ENCODE peak calls at places on chromosomes 4 and X, in eight cellular contexts. One of them, this sample, is unnamed.

GRCh38 chr4:163991268-163991667 is 496.8 kb downstream of the TMA16 start:
- DNase-seq in D721Med: no peak
- DNase-seq in activated CD4-positive, alpha-beta T cell treated with anti-CD3 and anti-CD28 coated beads, Interleukin-2, amount 50 U/mL, for 24 hours: no peak
- DNase-seq in CMK: no peak
- DNase-seq in COR-L47: no peak
- DNase-seq in caudate nucleus: no peak
- DNase-seq in stimulated activated naive CD4-positive, alpha-beta T cell: no peak
- DNase-seq in GM19239: no peak
- DNase-seq in this sample: no peak

GRCh38 chrX:32408389-32408788 is 803.0 kb downstream of the DMD start:
- DNase-seq in COR-L47: peak
- DNase-seq in stimulated activated naive CD4-positive, alpha-beta T cell: no peak
- DNase-seq in CMK: no peak
- DNase-seq in GM19239: no peak
- DNase-seq in D721Med: no peak
- DNase-seq in activated CD4-positive, alpha-beta T cell treated with anti-CD3 and anti-CD28 coated beads, Interleukin-2, amount 50 U/mL, for 24 hours: peak
- DNase-seq in caudate nucleus: no peak
- DNase-seq in this sample: no peak

GRCh38 chr4:19213388-19213787 is 1038.3 kb upstream of the SLIT2 start:
- DNase-seq in activated CD4-positive, alpha-beta T cell treated with anti-CD3 and anti-CD28 coated beads, Interleukin-2, amount 50 U/mL, for 24 hours: no peak
- DNase-seq in caudate nucleus: no peak
- DNase-seq in GM19239: no peak
- DNase-seq in D721Med: no peak
- DNase-seq in CMK: no peak
- DNase-seq in stimulated activated naive CD4-positive, alpha-beta T cell: no peak
- DNase-seq in COR-L47: no peak
- DNase-seq in this sample: no peak

GRCh38 chr4:81565137-81565870 is 93.6 kb upstream of the RASGEF1B start:
- DNase-seq in activated CD4-positive, alpha-beta T cell treated with anti-CD3 and anti-CD28 coated beads, Interleukin-2, amount 50 U/mL, for 24 hours: no peak
- DNase-seq in COR-L47: no peak
- DNase-seq in GM19239: no peak
- DNase-seq in D721Med: no peak
- DNase-seq in caudate nucleus: peak
- DNase-seq in stimulated activated naive CD4-positive, alpha-beta T cell: no peak
- DNase-seq in CMK: no peak
- DNase-seq in this sample: no peak

GRCh38 chr4:42995343-42995944 is 102.9 kb downstream of the GRXCR1 start:
- DNase-seq in GM19239: peak
- DNase-seq in activated CD4-positive, alpha-beta T cell treated with anti-CD3 and anti-CD28 coated beads, Interleukin-2, amount 50 U/mL, for 24 hours: no peak
- DNase-seq in stimulated activated naive CD4-positive, alpha-beta T cell: no peak
- DNase-seq in D721Med: peak
- DNase-seq in COR-L47: no peak
- DNase-seq in caudate nucleus: peak
- DNase-seq in CMK: no peak
- DNase-seq in this sample: no peak

GRCh38 chr4:110826656-110827055 is 203.8 kb upstream of the PITX2 start:
- DNase-seq in CMK: no peak
- DNase-seq in activated CD4-positive, alpha-beta T cell treated with anti-CD3 and anti-CD28 coated beads, Interleukin-2, amount 50 U/mL, for 24 hours: no peak
- DNase-seq in GM19239: no peak
- DNase-seq in COR-L47: no peak
- DNase-seq in caudate nucleus: no peak
- DNase-seq in stimulated activated naive CD4-positive, alpha-beta T cell: no peak
- DNase-seq in D721Med: no peak
- DNase-seq in this sample: no peak

GRCh38 chr4:3497095-3497494 is 34.0 kb downstream of the DOK7 start:
- DNase-seq in stimulated activated naive CD4-positive, alpha-beta T cell: no peak
- DNase-seq in GM19239: no peak
- DNase-seq in activated CD4-positive, alpha-beta T cell treated with anti-CD3 and anti-CD28 coated beads, Interleukin-2, amount 50 U/mL, for 24 hours: no peak
- DNase-seq in caudate nucleus: no peak
- DNase-seq in D721Med: no peak
- DNase-seq in COR-L47: no peak
- DNase-seq in CMK: no peak
- DNase-seq in this sample: no peak

GRCh38 chrX:153913211-153913610 is 8.7 kb downstream of the AVPR2 start:
- DNase-seq in caudate nucleus: no peak
- DNase-seq in COR-L47: no peak
- DNase-seq in D721Med: no peak
- DNase-seq in CMK: no peak
- DNase-seq in stimulated activated naive CD4-positive, alpha-beta T cell: no peak
- DNase-seq in activated CD4-positive, alpha-beta T cell treated with anti-CD3 and anti-CD28 coated beads, Interleukin-2, amount 50 U/mL, for 24 hours: no peak
- DNase-seq in GM19239: no peak
- DNase-seq in this sample: no peak

GRCh38 chr4:4659871-4660651 is 118.2 kb upstream of the STX18 start:
- DNase-seq in CMK: no peak
- DNase-seq in GM19239: no peak
- DNase-seq in COR-L47: no peak
- DNase-seq in stimulated activated naive CD4-positive, alpha-beta T cell: no peak
- DNase-seq in D721Med: no peak
- DNase-seq in activated CD4-positive, alpha-beta T cell treated with anti-CD3 and anti-CD28 coated beads, Interleukin-2, amount 50 U/mL, for 24 hours: no peak
- DNase-seq in caudate nucleus: no peak
- DNase-seq in this sample: no peak

GRCh38 chr4:3852751-3853150 is 86.6 kb downstream of the ADRA2C start:
- DNase-seq in CMK: no peak
- DNase-seq in D721Med: no peak
- DNase-seq in activated CD4-positive, alpha-beta T cell treated with anti-CD3 and anti-CD28 coated beads, Interleukin-2, amount 50 U/mL, for 24 hours: no peak
- DNase-seq in stimulated activated naive CD4-positive, alpha-beta T cell: no peak
- DNase-seq in caudate nucleus: no peak
- DNase-seq in GM19239: no peak
- DNase-seq in COR-L47: no peak
- DNase-seq in this sample: no peak

GRCh38 chr4:140579278-140579677 is 10.5 kb upstream of the UCP1 start:
- DNase-seq in GM19239: no peak
- DNase-seq in CMK: no peak
- DNase-seq in activated CD4-positive, alpha-beta T cell treated with anti-CD3 and anti-CD28 coated beads, Interleukin-2, amount 50 U/mL, for 24 hours: no peak
- DNase-seq in D721Med: no peak
- DNase-seq in stimulated activated naive CD4-positive, alpha-beta T cell: no peak
- DNase-seq in caudate nucleus: no peak
- DNase-seq in COR-L47: peak
- DNase-seq in this sample: no peak

GRCh38 chr4:145301386-145302080 is 121.1 kb upstream of the OTUD4 start:
- DNase-seq in COR-L47: no peak
- DNase-seq in CMK: no peak
- DNase-seq in caudate nucleus: no peak
- DNase-seq in D721Med: no peak
- DNase-seq in stimulated activated naive CD4-positive, alpha-beta T cell: no peak
- DNase-seq in GM19239: no peak
- DNase-seq in activated CD4-positive, alpha-beta T cell treated with anti-CD3 and anti-CD28 coated beads, Interleukin-2, amount 50 U/mL, for 24 hours: no peak
- DNase-seq in this sample: no peak

GRCh38 chr4:122331195-122331594 is 47.6 kb upstream of the ADAD1 start:
- DNase-seq in activated CD4-positive, alpha-beta T cell treated with anti-CD3 and anti-CD28 coated beads, Interleukin-2, amount 50 U/mL, for 24 hours: no peak
- DNase-seq in GM19239: no peak
- DNase-seq in D721Med: no peak
- DNase-seq in COR-L47: no peak
- DNase-seq in CMK: no peak
- DNase-seq in caudate nucleus: no peak
- DNase-seq in stimulated activated naive CD4-positive, alpha-beta T cell: no peak
- DNase-seq in this sample: no peak

GRCh38 chr4:176187610-176188009 is 7.8 kb downstream of the SPATA4 start:
- DNase-seq in stimulated activated naive CD4-positive, alpha-beta T cell: no peak
- DNase-seq in D721Med: no peak
- DNase-seq in caudate nucleus: no peak
- DNase-seq in COR-L47: no peak
- DNase-seq in activated CD4-positive, alpha-beta T cell treated with anti-CD3 and anti-CD28 coated beads, Interleukin-2, amount 50 U/mL, for 24 hours: no peak
- DNase-seq in CMK: no peak
- DNase-seq in GM19239: no peak
- DNase-seq in this sample: no peak

GRCh38 chr4:20687894-20688293 is 12.4 kb upstream of the PACRGL start:
- DNase-seq in CMK: no peak
- DNase-seq in COR-L47: no peak
- DNase-seq in activated CD4-positive, alpha-beta T cell treated with anti-CD3 and anti-CD28 coated beads, Interleukin-2, amount 50 U/mL, for 24 hours: no peak
- DNase-seq in stimulated activated naive CD4-positive, alpha-beta T cell: no peak
- DNase-seq in D721Med: no peak
- DNase-seq in caudate nucleus: no peak
- DNase-seq in GM19239: no peak
- DNase-seq in this sample: no peak

GRCh38 chr4:94621491-94622080 is 136.2 kb upstream of the BMPR1B start:
- DNase-seq in stimulated activated naive CD4-positive, alpha-beta T cell: peak
- DNase-seq in GM19239: peak
- DNase-seq in activated CD4-positive, alpha-beta T cell treated with anti-CD3 and anti-CD28 coated beads, Interleukin-2, amount 50 U/mL, for 24 hours: peak
- DNase-seq in COR-L47: peak
- DNase-seq in caudate nucleus: no peak
- DNase-seq in D721Med: no peak
- DNase-seq in CMK: peak
- DNase-seq in this sample: no peak

GRCh38 chr4:125303058-125303457 is 11.7 kb upstream of the FAT4 start:
- DNase-seq in stimulated activated naive CD4-positive, alpha-beta T cell: no peak
- DNase-seq in caudate nucleus: no peak
- DNase-seq in COR-L47: no peak
- DNase-seq in D721Med: no peak
- DNase-seq in CMK: no peak
- DNase-seq in GM19239: no peak
- DNase-seq in activated CD4-positive, alpha-beta T cell treated with anti-CD3 and anti-CD28 coated beads, Interleukin-2, amount 50 U/mL, for 24 hours: no peak
- DNase-seq in this sample: no peak

GRCh38 chrX:11908371-11908770 is 150.3 kb downstream of the MSL3 start:
- DNase-seq in D721Med: no peak
- DNase-seq in stimulated activated naive CD4-positive, alpha-beta T cell: no peak
- DNase-seq in activated CD4-positive, alpha-beta T cell treated with anti-CD3 and anti-CD28 coated beads, Interleukin-2, amount 50 U/mL, for 24 hours: peak
- DNase-seq in CMK: no peak
- DNase-seq in caudate nucleus: peak
- DNase-seq in GM19239: peak
- DNase-seq in COR-L47: peak
- DNase-seq in this sample: no peak

GRCh38 chr4:15677507-15677988 is 4.1 kb upstream of the FAM200B start:
- DNase-seq in COR-L47: peak
- DNase-seq in stimulated activated naive CD4-positive, alpha-beta T cell: no peak
- DNase-seq in caudate nucleus: no peak
- DNase-seq in activated CD4-positive, alpha-beta T cell treated with anti-CD3 and anti-CD28 coated beads, Interleukin-2, amount 50 U/mL, for 24 hours: no peak
- DNase-seq in D721Med: no peak
- DNase-seq in CMK: no peak
- DNase-seq in GM19239: no peak
- DNase-seq in this sample: no peak

GRCh38 chr4:133565379-133565778 is 416.3 kb downstream of the PCDH10 start:
- DNase-seq in CMK: no peak
- DNase-seq in COR-L47: peak
- DNase-seq in activated CD4-positive, alpha-beta T cell treated with anti-CD3 and anti-CD28 coated beads, Interleukin-2, amount 50 U/mL, for 24 hours: no peak
- DNase-seq in caudate nucleus: no peak
- DNase-seq in stimulated activated naive CD4-positive, alpha-beta T cell: no peak
- DNase-seq in GM19239: no peak
- DNase-seq in D721Med: no peak
- DNase-seq in this sample: no peak

GRCh38 chr4:182897601-182898478 is 19.3 kb downstream of the DCTD start:
- DNase-seq in GM19239: no peak
- DNase-seq in caudate nucleus: no peak
- DNase-seq in D721Med: no peak
- DNase-seq in activated CD4-positive, alpha-beta T cell treated with anti-CD3 and anti-CD28 coated beads, Interleukin-2, amount 50 U/mL, for 24 hours: no peak
- DNase-seq in COR-L47: no peak
- DNase-seq in CMK: no peak
- DNase-seq in stimulated activated naive CD4-positive, alpha-beta T cell: no peak
- DNase-seq in this sample: no peak

GRCh38 chrX:150983526-150984163 is 510 bp downstream of the HMGB3 start:
- DNase-seq in CMK: no peak
- DNase-seq in stimulated activated naive CD4-positive, alpha-beta T cell: no peak
- DNase-seq in D721Med: no peak
- DNase-seq in caudate nucleus: no peak
- DNase-seq in activated CD4-positive, alpha-beta T cell treated with anti-CD3 and anti-CD28 coated beads, Interleukin-2, amount 50 U/mL, for 24 hours: no peak
- DNase-seq in COR-L47: no peak
- DNase-seq in GM19239: peak
- DNase-seq in this sample: no peak

GRCh38 chr4:16721618-16722291 is 176.7 kb downstream of the LDB2 start:
- DNase-seq in CMK: peak
- DNase-seq in caudate nucleus: no peak
- DNase-seq in D721Med: no peak
- DNase-seq in COR-L47: no peak
- DNase-seq in activated CD4-positive, alpha-beta T cell treated with anti-CD3 and anti-CD28 coated beads, Interleukin-2, amount 50 U/mL, for 24 hours: no peak
- DNase-seq in GM19239: no peak
- DNase-seq in stimulated activated naive CD4-positive, alpha-beta T cell: no peak
- DNase-seq in this sample: no peak

GRCh38 chrX:47578692-47579091 is 3.5 kb upstream of the TIMP1 start:
- DNase-seq in D721Med: no peak
- DNase-seq in caudate nucleus: no peak
- DNase-seq in COR-L47: no peak
- DNase-seq in activated CD4-positive, alpha-beta T cell treated with anti-CD3 and anti-CD28 coated beads, Interleukin-2, amount 50 U/mL, for 24 hours: no peak
- DNase-seq in CMK: no peak
- DNase-seq in stimulated activated naive CD4-positive, alpha-beta T cell: no peak
- DNase-seq in GM19239: no peak
- DNase-seq in this sample: no peak

GRCh38 chr4:103204114-103204513 is 6.0 kb upstream of the CENPE start:
- DNase-seq in COR-L47: no peak
- DNase-seq in D721Med: no peak
- DNase-seq in stimulated activated naive CD4-positive, alpha-beta T cell: no peak
- DNase-seq in activated CD4-positive, alpha-beta T cell treated with anti-CD3 and anti-CD28 coated beads, Interleukin-2, amount 50 U/mL, for 24 hours: no peak
- DNase-seq in GM19239: no peak
- DNase-seq in CMK: no peak
- DNase-seq in caudate nucleus: no peak
- DNase-seq in this sample: no peak

GRCh38 chr4:40595981-40596380 is 33.7 kb downstream of the RBM47 start:
- DNase-seq in activated CD4-positive, alpha-beta T cell treated with anti-CD3 and anti-CD28 coated beads, Interleukin-2, amount 50 U/mL, for 24 hours: no peak
- DNase-seq in GM19239: no peak
- DNase-seq in COR-L47: no peak
- DNase-seq in D721Med: no peak
- DNase-seq in CMK: no peak
- DNase-seq in caudate nucleus: no peak
- DNase-seq in stimulated activated naive CD4-positive, alpha-beta T cell: no peak
- DNase-seq in this sample: no peak

GRCh38 chr4:2928242-2929155 is 34.7 kb downstream of the NOP14 start:
- DNase-seq in GM19239: no peak
- DNase-seq in COR-L47: no peak
- DNase-seq in stimulated activated naive CD4-positive, alpha-beta T cell: no peak
- DNase-seq in CMK: no peak
- DNase-seq in D721Med: no peak
- DNase-seq in caudate nucleus: no peak
- DNase-seq in activated CD4-positive, alpha-beta T cell treated with anti-CD3 and anti-CD28 coated beads, Interleukin-2, amount 50 U/mL, for 24 hours: no peak
- DNase-seq in this sample: no peak

GRCh38 chr4:73777612-73778011 is 37.2 kb downstream of the CXCL8 start:
- DNase-seq in COR-L47: no peak
- DNase-seq in caudate nucleus: no peak
- DNase-seq in stimulated activated naive CD4-positive, alpha-beta T cell: no peak
- DNase-seq in activated CD4-positive, alpha-beta T cell treated with anti-CD3 and anti-CD28 coated beads, Interleukin-2, amount 50 U/mL, for 24 hours: no peak
- DNase-seq in GM19239: no peak
- DNase-seq in CMK: no peak
- DNase-seq in D721Med: no peak
- DNase-seq in this sample: no peak

GRCh38 chr4:55635760-55636621 is at the start of gene NMU:
- DNase-seq in D721Med: peak
- DNase-seq in COR-L47: peak
- DNase-seq in stimulated activated naive CD4-positive, alpha-beta T cell: no peak
- DNase-seq in activated CD4-positive, alpha-beta T cell treated with anti-CD3 and anti-CD28 coated beads, Interleukin-2, amount 50 U/mL, for 24 hours: no peak
- DNase-seq in caudate nucleus: no peak
- DNase-seq in GM19239: no peak
- DNase-seq in CMK: no peak
- DNase-seq in this sample: no peak

GRCh38 chr4:88672987-88673386 is 24.6 kb downstream of the NAP1L5 start:
- DNase-seq in GM19239: no peak
- DNase-seq in caudate nucleus: peak
- DNase-seq in COR-L47: peak
- DNase-seq in D721Med: no peak
- DNase-seq in activated CD4-positive, alpha-beta T cell treated with anti-CD3 and anti-CD28 coated beads, Interleukin-2, amount 50 U/mL, for 24 hours: no peak
- DNase-seq in stimulated activated naive CD4-positive, alpha-beta T cell: no peak
- DNase-seq in CMK: no peak
- DNase-seq in this sample: no peak

GRCh38 chr4:75089206-75089605 is 156.3 kb downstream of the PARM1 start:
- DNase-seq in COR-L47: no peak
- DNase-seq in D721Med: no peak
- DNase-seq in caudate nucleus: no peak
- DNase-seq in CMK: no peak
- DNase-seq in activated CD4-positive, alpha-beta T cell treated with anti-CD3 and anti-CD28 coated beads, Interleukin-2, amount 50 U/mL, for 24 hours: no peak
- DNase-seq in stimulated activated naive CD4-positive, alpha-beta T cell: no peak
- DNase-seq in GM19239: no peak
- DNase-seq in this sample: no peak

This sample was measured in stimulated activated CD4-positive, alpha-beta T cell treated with anti-CD3 and anti-CD28 coated beads, Interleukin-1b, Interleukin-23, amount 100 ng/mL, for 1 hour.